ENCODE peak calls at places on chromosome 21, in four cellular contexts. W is heart left ventricle, Y is mucosa of descending colon, U is body of pancreas. S is an unnamed sample.

GRCh38 chr21:43609501-43610340 is 49.6 kb downstream of the HSF2BP start:
- DNase-seq in W (peak; percentile 31), Y (peak; percentile 61), U (peak; percentile 71), S (peak; percentile 60)

GRCh38 chr21:44426663-44427191 is 28.6 kb upstream of the LRRC3 start:
- DNase-seq in W (no peak), Y (peak; percentile 38), U (no peak), S (no peak)

GRCh38 chr21:29904359-29905282 is 35.2 kb downstream of the GRIK1 start:
- DNase-seq in W (no peak), Y (no peak), U (no peak), S (no peak)

GRCh38 chr21:36150192-36150711 is 6.4 kb upstream of the DOP1B start:
- DNase-seq in W (peak; percentile 58), Y (no peak), U (peak; percentile 57), S (no peak)

GRCh38 chr21:36860736-36861594 is 105.5 kb downstream of the HLCS start:
- DNase-seq in W (no peak), Y (no peak), U (peak; percentile 35), S (no peak)

GRCh38 chr21:41357546-41357945 is 4.3 kb upstream of the MX2 start:
- DNase-seq in W (no peak), Y (peak; percentile 19), U (no peak), S (no peak)

GRCh38 chr21:42343101-42343500 is 7.7 kb downstream of the TFF2 start:
- DNase-seq in W (no peak), Y (no peak), U (no peak), S (no peak)

GRCh38 chr21:30234643-30235042 is 18.7 kb upstream of the CLDN8 start:
- DNase-seq in W (no peak), Y (no peak), U (no peak), S (no peak)

GRCh38 chr21:26769613-26770188 is 75.5 kb downstream of the ADAMTS1 start:
- DNase-seq in W (no peak), Y (no peak), U (peak; percentile 8), S (no peak)

GRCh38 chr21:28392436-28392835 is 600.2 kb downstream of the LTN1 start:
- DNase-seq in W (no peak), Y (no peak), U (no peak), S (no peak)

GRCh38 chr21:37914211-37914900 is 1.9 kb downstream of the KCNJ6 start:
- DNase-seq in W (no peak), Y (no peak), U (no peak), S (no peak)

GRCh38 chr21:42670884-42671283 is 17.5 kb downstream of the PDE9A start:
- DNase-seq in W (no peak), Y (peak; percentile 12), U (no peak), S (no peak)

GRCh38 chr21:36841866-36842265 is 124.6 kb downstream of the HLCS start:
- DNase-seq in W (no peak), Y (no peak), U (no peak), S (no peak)

GRCh38 chr21:21232320-21232719 is 234.1 kb downstream of the NCAM2 start:
- DNase-seq in W (no peak), Y (no peak), U (no peak), S (no peak)

GRCh38 chr21:15682977-15683376 is 46.8 kb upstream of the USP25 start:
- DNase-seq in W (no peak), Y (no peak), U (no peak), S (no peak)

GRCh38 chr21:25458484-25458883 is 148.8 kb downstream of the MRPL39 start:
- DNase-seq in W (no peak), Y (no peak), U (no peak), S (no peak)
- H3K4me1 ChIP-seq in W (no peaks in the 10 kb centered on the region), Y (no peaks in the 10 kb centered on the region), U (peaks cover 8% of the 10 kb centered on the region), S (no peaks in the 10 kb centered on the region)

GRCh38 chr21:45986316-45987051 is 4.9 kb downstream of the COL6A1 start:
- DNase-seq in W (peak; percentile 6), Y (no peak), U (no peak), S (peak; percentile 13)
- H3K4me1 ChIP-seq in W (peaks cover 31% of the 10 kb centered on the region), Y (peaks cover 11% of the 10 kb centered on the region), U (peaks cover 17% of the 10 kb centered on the region), S (peaks cover 18% of the 10 kb centered on the region)

GRCh38 chr21:33680870-33681269 is 38.6 kb downstream of the ITSN1 start:
- DNase-seq in W (no peak), Y (no peak), U (no peak), S (no peak)
- H3K4me1 ChIP-seq in W (peaks cover 30% of the 10 kb centered on the region), Y (peaks cover 8% of the 10 kb centered on the region), U (peaks cover 23% of the 10 kb centered on the region), S (peaks cover 10% of the 10 kb centered on the region)

GRCh38 chr21:18902641-18903040 is 499.1 kb upstream of the TMPRSS15 start:
- DNase-seq in W (no peak), Y (no peak), U (no peak), S (no peak)
- H3K4me1 ChIP-seq in W (no peaks in the 10 kb centered on the region), Y (no peaks in the 10 kb centered on the region), U (no peaks in the 10 kb centered on the region), S (no peaks in the 10 kb centered on the region)

GRCh38 chr21:39685991-39686390 is 59.0 kb upstream of the IGSF5 start:
- DNase-seq in W (no peak), Y (no peak), U (no peak), S (no peak)
- H3K4me1 ChIP-seq in W (peaks cover 5% of the 10 kb centered on the region), Y (peaks cover 8% of the 10 kb centered on the region), U (peaks cover 52% of the 10 kb centered on the region), S (no peaks in the 10 kb centered on the region)

GRCh38 chr21:34908424-34909055 is 140.6 kb downstream of the RUNX1 start:
- DNase-seq in W (no peak), Y (no peak), U (peak; percentile 37), S (no peak)
- H3K4me1 ChIP-seq in W (peaks cover 3% of the 10 kb centered on the region), Y (peaks cover 10% of the 10 kb centered on the region), U (no peaks in the 10 kb centered on the region), S (no peaks in the 10 kb centered on the region)

GRCh38 chr21:46285761-46286667 is at the start of gene YBEY:
- DNase-seq in W (peak; percentile 91), Y (peak; percentile 94), U (peak; percentile 90), S (peak; percentile 86)
- H3K4me1 ChIP-seq in W (peaks cover 54% of the 10 kb centered on the region), Y (peaks cover 36% of the 10 kb centered on the region), U (peaks cover 52% of the 10 kb centered on the region), S (peaks cover 17% of the 10 kb centered on the region)

GRCh38 chr21:31713973-31714740 is 17.8 kb downstream of the SCAF4 start:
- DNase-seq in W (no peak), Y (no peak), U (no peak), S (no peak)
- H3K4me1 ChIP-seq in W (peaks cover 59% of the 10 kb centered on the region), Y (peaks cover 4% of the 10 kb centered on the region), U (peaks cover 49% of the 10 kb centered on the region), S (peaks cover 5% of the 10 kb centered on the region)

GRCh38 chr21:45513003-45513706 is 29.1 kb downstream of the SLC19A1 start:
- DNase-seq in W (no peak), Y (peak; percentile 50), U (peak; percentile 71), S (peak; percentile 38)
- H3K4me1 ChIP-seq in W (no peaks in the 10 kb centered on the region), Y (peaks cover 14% of the 10 kb centered on the region), U (peaks cover 30% of the 10 kb centered on the region), S (no peaks in the 10 kb centered on the region)

S was measured in ovary.